ENCODE peak calls at places on chromosomes 11 and 22, in nine cellular contexts. One of them, this sample, is unnamed.

GRCh38 chr22:49152146-49152929 is 675.3 kb downstream of the BRD1 start:
- DNase-seq in foreskin melanocyte: no peak
- DNase-seq in esophagus muscularis mucosa: no peak
- DNase-seq in endothelial cell: no peak
- DNase-seq in AG04450: no peak
- DNase-seq in LoVo: no peak
- DNase-seq in stomach: no peak
- DNase-seq in glutamatergic neuron: no peak
- DNase-seq in uterus: no peak
- DNase-seq in this sample: no peak

GRCh38 chr11:68256331-68256741 is 15.4 kb downstream of the C11orf24 start:
- DNase-seq in foreskin melanocyte: no peak
- DNase-seq in esophagus muscularis mucosa: no peak
- DNase-seq in endothelial cell: no peak
- DNase-seq in AG04450: no peak
- DNase-seq in LoVo: no peak
- DNase-seq in stomach: no peak
- DNase-seq in glutamatergic neuron: no peak
- DNase-seq in uterus: peak; percentile 67
- DNase-seq in this sample: no peak

GRCh38 chr11:64817476-64817875 is 7.1 kb upstream of the MEN1 start:
- DNase-seq in foreskin melanocyte: no peak
- DNase-seq in esophagus muscularis mucosa: no peak
- DNase-seq in endothelial cell: no peak
- DNase-seq in AG04450: no peak
- DNase-seq in LoVo: no peak
- DNase-seq in stomach: no peak
- DNase-seq in glutamatergic neuron: no peak
- DNase-seq in uterus: no peak
- DNase-seq in this sample: no peak

GRCh38 chr22:49351761-49352221 is 475.9 kb downstream of the BRD1 start:
- DNase-seq in foreskin melanocyte: no peak
- DNase-seq in esophagus muscularis mucosa: no peak
- DNase-seq in endothelial cell: no peak
- DNase-seq in AG04450: no peak
- DNase-seq in LoVo: no peak
- DNase-seq in stomach: peak; percentile 22
- DNase-seq in glutamatergic neuron: no peak
- DNase-seq in uterus: no peak
- DNase-seq in this sample: no peak

GRCh38 chr11:35927730-35928129 is 16.1 kb upstream of the LDLRAD3 start:
- DNase-seq in foreskin melanocyte: no peak
- DNase-seq in esophagus muscularis mucosa: no peak
- DNase-seq in endothelial cell: no peak
- DNase-seq in AG04450: no peak
- DNase-seq in LoVo: peak; percentile 86
- DNase-seq in stomach: peak; percentile 46
- DNase-seq in glutamatergic neuron: no peak
- DNase-seq in uterus: peak; percentile 84
- DNase-seq in this sample: no peak

GRCh38 chr22:36384766-36385400 is 2.9 kb downstream of the MYH9 start:
- DNase-seq in foreskin melanocyte: peak; percentile 74
- DNase-seq in esophagus muscularis mucosa: no peak
- DNase-seq in endothelial cell: peak; percentile 46
- DNase-seq in AG04450: no peak
- DNase-seq in LoVo: no peak
- DNase-seq in stomach: no peak
- DNase-seq in glutamatergic neuron: no peak
- DNase-seq in uterus: no peak
- DNase-seq in this sample: peak; percentile 44

GRCh38 chr11:65014146-65014960 is at the start of gene ARL2:
- DNase-seq in foreskin melanocyte: peak; percentile 84
- DNase-seq in esophagus muscularis mucosa: peak; percentile 97
- DNase-seq in endothelial cell: no peak
- DNase-seq in AG04450: no peak
- DNase-seq in LoVo: no peak
- DNase-seq in stomach: peak; percentile 36
- DNase-seq in glutamatergic neuron: no peak
- DNase-seq in uterus: no peak
- DNase-seq in this sample: no peak

GRCh38 chr22:36328635-36329216 is 59.0 kb downstream of the MYH9 start:
- DNase-seq in foreskin melanocyte: no peak
- DNase-seq in esophagus muscularis mucosa: no peak
- DNase-seq in endothelial cell: no peak
- DNase-seq in AG04450: peak; percentile 85
- DNase-seq in LoVo: no peak
- DNase-seq in stomach: peak; percentile 61
- DNase-seq in glutamatergic neuron: peak; percentile 38
- DNase-seq in uterus: peak; percentile 79
- DNase-seq in this sample: no peak

GRCh38 chr11:34427171-34427805 is 11.4 kb upstream of the CAT start:
- DNase-seq in foreskin melanocyte: peak; percentile 86
- DNase-seq in esophagus muscularis mucosa: no peak
- DNase-seq in endothelial cell: no peak
- DNase-seq in AG04450: peak; percentile 55
- DNase-seq in LoVo: peak; percentile 26
- DNase-seq in stomach: no peak
- DNase-seq in glutamatergic neuron: no peak
- DNase-seq in uterus: peak; percentile 40
- DNase-seq in this sample: no peak

GRCh38 chr11:95132956-95133355 is 43.3 kb downstream of the ENDOD1 start:
- DNase-seq in foreskin melanocyte: peak; percentile 65
- DNase-seq in esophagus muscularis mucosa: no peak
- DNase-seq in endothelial cell: no peak
- DNase-seq in AG04450: no peak
- DNase-seq in LoVo: no peak
- DNase-seq in stomach: no peak
- DNase-seq in glutamatergic neuron: no peak
- DNase-seq in uterus: no peak
- DNase-seq in this sample: no peak

GRCh38 chr11:1341928-1342524 is 32.6 kb upstream of the TOLLIP start:
- DNase-seq in foreskin melanocyte: peak; percentile 75
- DNase-seq in esophagus muscularis mucosa: no peak
- DNase-seq in endothelial cell: no peak
- DNase-seq in AG04450: no peak
- DNase-seq in LoVo: no peak
- DNase-seq in stomach: peak; percentile 24
- DNase-seq in glutamatergic neuron: no peak
- DNase-seq in uterus: no peak
- DNase-seq in this sample: no peak